ENCODE peak calls at places on chromosomes 6 and 20, in six cellular contexts. Z is AG08395; P is stimulated activated CD4-positive, alpha-beta T cell treated with anti-CD3 and anti-CD28 coated beads, Interleukin-4, amount 100 ng/mL, for 48 hours; G is thyroid gland; E is GOT3; R is iPS DF 6.9. H is an unnamed sample.
A peak's percentile ranks its signal among the peaks of the same experiment; 100 is the strongest.

GRCh38 chr6:43781941-43782704 is 12.1 kb downstream of the VEGFA start:
- DNase-seq in Z (no peak), P (no peak), G (no peak), E (no peak), R (no peak), H (no peak)

GRCh38 chr6:3908961-3909360 is 59.8 kb downstream of the FAM50B start:
- DNase-seq in Z (no peak), P (no peak), G (no peak), E (no peak), R (no peak), H (no peak)

GRCh38 chr20:7893019-7893730 is 47.1 kb downstream of the HAO1 start:
- DNase-seq in Z (no peak), P (no peak), G (no peak), E (no peak), R (no peak), H (no peak)

GRCh38 chr6:154882107-154882506 is 113.0 kb upstream of the TIAM2 start:
- DNase-seq in Z (no peak), P (no peak), G (no peak), E (no peak), R (no peak), H (no peak)

GRCh38 chr20:62837790-62838458 is 21.1 kb downstream of the COL9A3 start:
- DNase-seq in Z (peak; percentile 34), P (no peak), G (no peak), E (no peak), R (no peak), H (no peak)

GRCh38 chr6:37994238-37994637 is 174.7 kb downstream of the ZFAND3 start:
- DNase-seq in Z (peak; percentile 46), P (no peak), G (no peak), E (no peak), R (no peak), H (no peak)

GRCh38 chr6:34922177-34922663 is 33.2 kb downstream of the ANKS1A start:
- DNase-seq in Z (peak; percentile 52), P (no peak), G (no peak), E (no peak), R (no peak), H (no peak)

GRCh38 chr6:51901766-51902165 is 185.6 kb downstream of the PKHD1 start:
- DNase-seq in Z (no peak), P (no peak), G (no peak), E (no peak), R (no peak), H (no peak)

GRCh38 chr6:50236164-50236563 is 186.4 kb upstream of the DEFB112 start:
- DNase-seq in Z (no peak), P (no peak), G (no peak), E (no peak), R (no peak), H (no peak)

GRCh38 chr20:51910202-51911050 is 108.1 kb upstream of the SALL4 start:
- DNase-seq in Z (peak; percentile 10), P (no peak), G (no peak), E (no peak), R (no peak), H (no peak)

GRCh38 chr20:62762801-62763368 is 33.4 kb upstream of the MRGBP start:
- DNase-seq in Z (no peak), P (no peak), G (no peak), E (no peak), R (no peak), H (no peak)

GRCh38 chr20:24953621-24954133 is 4.6 kb downstream of the CST7 start:
- DNase-seq in Z (no peak), P (no peak), G (no peak), E (no peak), R (no peak), H (no peak)

GRCh38 chr6:107676002-107676401 is 148.1 kb downstream of the SCML4 start:
- DNase-seq in Z (peak; percentile 57), P (no peak), G (no peak), E (no peak), R (no peak), H (no peak)

GRCh38 chr6:33201147-33201545 is 479 bp downstream of the SLC39A7 start:
- DNase-seq in Z (no peak), P (no peak), G (no peak), E (no peak), R (no peak), H (no peak)

GRCh38 chr6:127737009-127737486 is 160.1 kb downstream of the C6orf58 start:
- DNase-seq in Z (peak; percentile 67), P (peak; percentile 10), G (peak; percentile 46), E (no peak), R (peak; percentile 39), H (peak; percentile 40)